ENCODE peak calls at places on chromosome 3, in nine cellular contexts. One of them, this sample, is unnamed.

GRCh38 chr3:52704611-52705437 is 767 bp downstream of the GLT8D1 start:
- DNase-seq in hepatocyte: peak; percentile 46
- DNase-seq in GM23338: peak; percentile 17
- DNase-seq in OCI-LY7: peak; percentile 31
- DNase-seq in SK-N-SH: peak; percentile 52
- DNase-seq in GM23248: peak; percentile 73
- DNase-seq in HCT116: no peak
- DNase-seq in neural progenitor cell: peak; percentile 24
- DNase-seq in MM.1S: peak; percentile 50
- DNase-seq in this sample: peak; percentile 30

GRCh38 chr3:143726727-143727126 is 121.5 kb downstream of the SLC9A9 start:
- DNase-seq in hepatocyte: no peak
- DNase-seq in OCI-LY7: no peak
- DNase-seq in MM.1S: no peak
- DNase-seq in GM23338: no peak
- DNase-seq in HCT116: no peak
- DNase-seq in SK-N-SH: no peak
- DNase-seq in neural progenitor cell: no peak
- DNase-seq in GM23248: peak; percentile 44
- DNase-seq in this sample: no peak

GRCh38 chr3:27176256-27176655 is 192.9 kb downstream of the NEK10 start:
- DNase-seq in MM.1S: no peak
- DNase-seq in SK-N-SH: no peak
- DNase-seq in HCT116: no peak
- DNase-seq in GM23338: no peak
- DNase-seq in neural progenitor cell: no peak
- DNase-seq in OCI-LY7: no peak
- DNase-seq in hepatocyte: no peak
- DNase-seq in GM23248: peak; percentile 9
- DNase-seq in this sample: no peak

GRCh38 chr3:126954141-126954845 is 28.6 kb upstream of the PLXNA1 start:
- DNase-seq in MM.1S: no peak
- DNase-seq in HCT116: no peak
- DNase-seq in GM23248: peak; percentile 35
- DNase-seq in hepatocyte: no peak
- DNase-seq in SK-N-SH: no peak
- DNase-seq in neural progenitor cell: no peak
- DNase-seq in GM23338: no peak
- DNase-seq in OCI-LY7: no peak
- DNase-seq in this sample: no peak

GRCh38 chr3:179323197-179323901 is 518 bp downstream of the ZNF639 start:
- DNase-seq in hepatocyte: peak; percentile 84
- DNase-seq in OCI-LY7: peak; percentile 79
- DNase-seq in neural progenitor cell: peak; percentile 81
- DNase-seq in GM23338: peak; percentile 81
- DNase-seq in HCT116: no peak
- DNase-seq in SK-N-SH: peak; percentile 86
- DNase-seq in GM23248: peak; percentile 91
- DNase-seq in MM.1S: peak; percentile 74
- DNase-seq in this sample: peak; percentile 54

GRCh38 chr3:186492594-186492993 is 51.6 kb downstream of the CRYGS start:
- DNase-seq in MM.1S: no peak
- DNase-seq in HCT116: no peak
- DNase-seq in SK-N-SH: no peak
- DNase-seq in neural progenitor cell: no peak
- DNase-seq in GM23248: peak; percentile 6
- DNase-seq in hepatocyte: peak; percentile 27
- DNase-seq in OCI-LY7: no peak
- DNase-seq in GM23338: no peak
- DNase-seq in this sample: no peak

GRCh38 chr3:70554170-70554569 is 241.7 kb upstream of the MDFIC2 start:
- DNase-seq in GM23248: peak; percentile 68
- DNase-seq in neural progenitor cell: no peak
- DNase-seq in GM23338: no peak
- DNase-seq in hepatocyte: peak; percentile 9
- DNase-seq in HCT116: no peak
- DNase-seq in MM.1S: no peak
- DNase-seq in SK-N-SH: no peak
- DNase-seq in OCI-LY7: no peak
- DNase-seq in this sample: no peak

GRCh38 chr3:46664971-46665762 is 28.3 kb downstream of the ALS2CL start:
- DNase-seq in GM23338: no peak
- DNase-seq in MM.1S: no peak
- DNase-seq in SK-N-SH: peak; percentile 4
- DNase-seq in GM23248: no peak
- DNase-seq in hepatocyte: no peak
- DNase-seq in HCT116: no peak
- DNase-seq in neural progenitor cell: no peak
- DNase-seq in OCI-LY7: no peak
- DNase-seq in this sample: no peak

GRCh38 chr3:149339931-149340309 is 6.5 kb upstream of the TM4SF18 start:
- DNase-seq in neural progenitor cell: no peak
- DNase-seq in GM23248: peak; percentile 97
- DNase-seq in SK-N-SH: no peak
- DNase-seq in hepatocyte: peak; percentile 83
- DNase-seq in OCI-LY7: no peak
- DNase-seq in MM.1S: no peak
- DNase-seq in GM23338: peak; percentile 66
- DNase-seq in HCT116: peak; percentile 93
- DNase-seq in this sample: peak; percentile 99

GRCh38 chr3:13425692-13426091 is 5.6 kb upstream of the NUP210 start:
- DNase-seq in HCT116: no peak
- DNase-seq in neural progenitor cell: no peak
- DNase-seq in GM23248: no peak
- DNase-seq in SK-N-SH: no peak
- DNase-seq in hepatocyte: no peak
- DNase-seq in GM23338: no peak
- DNase-seq in MM.1S: no peak
- DNase-seq in OCI-LY7: no peak
- DNase-seq in this sample: no peak
- H3K4me1 ChIP-seq in HCT116: peaks cover 6% of the 10 kb centered on the region
- H3K4me1 ChIP-seq in neural progenitor cell: peaks cover 3% of the 10 kb centered on the region
- H3K4me1 ChIP-seq in GM23248: no peaks in the 10 kb centered on the region
- H3K4me1 ChIP-seq in SK-N-SH: no peaks in the 10 kb centered on the region
- H3K4me1 ChIP-seq in hepatocyte: peaks cover 8% of the 10 kb centered on the region
- H3K4me1 ChIP-seq in GM23338: peaks cover 9% of the 10 kb centered on the region
- H3K4me1 ChIP-seq in MM.1S: peaks cover 36% of the 10 kb centered on the region
- H3K4me1 ChIP-seq in OCI-LY7: peaks cover 77% of the 10 kb centered on the region
- H3K4me1 ChIP-seq in this sample: peaks cover 6% of the 10 kb centered on the region

GRCh38 chr3:170117134-170117533 is 64.4 kb downstream of the PHC3 start:
- DNase-seq in hepatocyte: peak; percentile 4
- DNase-seq in HCT116: no peak
- DNase-seq in GM23338: peak; percentile 34
- DNase-seq in SK-N-SH: peak; percentile 6
- DNase-seq in OCI-LY7: peak; percentile 10
- DNase-seq in GM23248: peak; percentile 38
- DNase-seq in neural progenitor cell: peak; percentile 8
- DNase-seq in MM.1S: no peak
- DNase-seq in this sample: peak; percentile 26
- TF ChIP-seq EZH2phosphoT487 in hepatocyte: no peak
- TF ChIP-seq EZH2phosphoT487 in HCT116: no peak
- TF ChIP-seq EZH2phosphoT487 in GM23338: no peak
- TF ChIP-seq EZH2phosphoT487 in SK-N-SH: no peak
- TF ChIP-seq EZH2phosphoT487 in OCI-LY7: no peak
- TF ChIP-seq EZH2phosphoT487 in GM23248: no peak
- TF ChIP-seq EZH2phosphoT487 in neural progenitor cell: no peak
- TF ChIP-seq EZH2phosphoT487 in MM.1S: no peak
- TF ChIP-seq EZH2phosphoT487 in this sample: no peak

GRCh38 chr3:56921573-56922571 is 120.1 kb upstream of the ARHGEF3 start:
- DNase-seq in GM23248: peak; percentile 45
- DNase-seq in MM.1S: peak; percentile 69
- DNase-seq in SK-N-SH: no peak
- DNase-seq in HCT116: no peak
- DNase-seq in hepatocyte: peak; percentile 38
- DNase-seq in neural progenitor cell: no peak
- DNase-seq in GM23338: no peak
- DNase-seq in OCI-LY7: peak; percentile 58
- DNase-seq in this sample: no peak
- H3K4me1 ChIP-seq in GM23248: peaks cover 14% of the 10 kb centered on the region
- H3K4me1 ChIP-seq in MM.1S: peaks cover 38% of the 10 kb centered on the region
- H3K4me1 ChIP-seq in SK-N-SH: peaks cover 10% of the 10 kb centered on the region
- H3K4me1 ChIP-seq in HCT116: peaks cover 12% of the 10 kb centered on the region
- H3K4me1 ChIP-seq in hepatocyte: peaks cover 29% of the 10 kb centered on the region
- H3K4me1 ChIP-seq in neural progenitor cell: peaks cover 20% of the 10 kb centered on the region
- H3K4me1 ChIP-seq in GM23338: peaks cover 17% of the 10 kb centered on the region
- H3K4me1 ChIP-seq in OCI-LY7: peaks cover 98% of the 10 kb centered on the region
- H3K4me1 ChIP-seq in this sample: peaks cover 20% of the 10 kb centered on the region

GRCh38 chr3:111392911-111393351 is 149.1 kb upstream of the CD96 start:
- DNase-seq in neural progenitor cell: no peak
- DNase-seq in GM23338: peak; percentile 11
- DNase-seq in MM.1S: peak; percentile 76
- DNase-seq in HCT116: peak; percentile 12
- DNase-seq in hepatocyte: no peak
- DNase-seq in OCI-LY7: peak; percentile 0
- DNase-seq in GM23248: no peak
- DNase-seq in SK-N-SH: no peak
- DNase-seq in this sample: peak; percentile 55
- TF ChIP-seq EZH2phosphoT487 in neural progenitor cell: no peak
- TF ChIP-seq EZH2phosphoT487 in GM23338: no peak
- TF ChIP-seq EZH2phosphoT487 in MM.1S: no peak
- TF ChIP-seq EZH2phosphoT487 in HCT116: no peak
- TF ChIP-seq EZH2phosphoT487 in hepatocyte: no peak
- TF ChIP-seq EZH2phosphoT487 in OCI-LY7: no peak
- TF ChIP-seq EZH2phosphoT487 in GM23248: no peak
- TF ChIP-seq EZH2phosphoT487 in SK-N-SH: no peak
- TF ChIP-seq EZH2phosphoT487 in this sample: no peak

DNA sequence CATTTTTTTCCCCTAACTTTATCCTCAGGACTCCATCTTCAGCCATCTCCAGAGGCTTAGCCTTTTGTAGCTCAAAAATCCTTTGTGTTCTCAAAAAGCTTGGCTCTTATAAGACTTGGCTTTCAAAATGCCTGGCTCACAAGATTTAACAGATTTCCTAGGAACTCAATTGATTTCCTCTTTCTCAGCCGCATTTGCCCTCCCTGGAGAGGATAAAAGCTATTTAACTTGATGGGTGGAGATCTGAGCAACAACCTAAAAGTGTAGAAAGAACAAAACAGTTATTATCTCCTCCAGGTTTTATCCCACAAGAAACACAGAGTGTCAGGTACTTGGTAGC is 28.5 kb downstream of the SUCNR1 start:
- DNase-seq in hepatocyte: no peak
- DNase-seq in MM.1S: no peak
- DNase-seq in GM23338: no peak
- DNase-seq in OCI-LY7: no peak
- DNase-seq in SK-N-SH: no peak
- DNase-seq in GM23248: no peak
- DNase-seq in neural progenitor cell: peak; percentile 61
- DNase-seq in HCT116: no peak
- DNase-seq in this sample: no peak
- H3K4me1 ChIP-seq in hepatocyte: peaks cover 4% of the 10 kb centered on the region
- H3K4me1 ChIP-seq in MM.1S: peaks cover 13% of the 10 kb centered on the region
- H3K4me1 ChIP-seq in GM23338: no peaks in the 10 kb centered on the region
- H3K4me1 ChIP-seq in OCI-LY7: no peaks in the 10 kb centered on the region
- H3K4me1 ChIP-seq in SK-N-SH: peaks cover 57% of the 10 kb centered on the region
- H3K4me1 ChIP-seq in GM23248: peaks cover 29% of the 10 kb centered on the region
- H3K4me1 ChIP-seq in neural progenitor cell: peaks cover 43% of the 10 kb centered on the region
- H3K4me1 ChIP-seq in HCT116: peaks cover 2% of the 10 kb centered on the region
- H3K4me1 ChIP-seq in this sample: peaks cover 47% of the 10 kb centered on the region

DNA sequence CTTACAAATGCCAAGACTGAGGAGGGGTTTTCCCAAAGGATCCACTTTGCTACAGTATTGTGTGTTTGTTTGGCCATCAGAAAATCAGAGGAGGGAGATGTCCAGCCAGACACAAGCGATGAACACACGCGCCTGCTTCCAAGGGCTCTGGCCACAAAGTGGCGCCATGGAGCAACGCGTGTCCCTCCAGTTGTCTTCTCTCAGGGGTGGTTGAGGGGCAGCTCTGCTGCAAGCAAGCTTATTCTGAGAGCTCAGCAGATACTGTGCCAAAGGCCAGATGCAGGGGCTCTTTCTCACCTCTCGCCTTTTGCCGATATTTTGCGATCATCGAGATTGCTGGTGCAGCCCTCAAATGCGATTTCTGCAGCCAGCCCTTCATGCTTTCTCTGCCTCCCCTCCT is 88.9 kb upstream of the OSBPL11 start:
- DNase-seq in hepatocyte: peak; percentile 60
- DNase-seq in GM23248: peak; percentile 23
- DNase-seq in OCI-LY7: peak; percentile 4
- DNase-seq in MM.1S: no peak
- DNase-seq in neural progenitor cell: peak; percentile 73
- DNase-seq in GM23338: peak; percentile 82
- DNase-seq in HCT116: peak; percentile 18
- DNase-seq in SK-N-SH: peak; percentile 33
- DNase-seq in this sample: peak; percentile 9
- TF ChIP-seq EZH2phosphoT487 in hepatocyte: no peak
- TF ChIP-seq EZH2phosphoT487 in GM23248: no peak
- TF ChIP-seq EZH2phosphoT487 in OCI-LY7: no peak
- TF ChIP-seq EZH2phosphoT487 in MM.1S: no peak
- TF ChIP-seq EZH2phosphoT487 in neural progenitor cell: no peak
- TF ChIP-seq EZH2phosphoT487 in GM23338: no peak
- TF ChIP-seq EZH2phosphoT487 in HCT116: no peak
- TF ChIP-seq EZH2phosphoT487 in SK-N-SH: no peak
- TF ChIP-seq EZH2phosphoT487 in this sample: no peak

DNA sequence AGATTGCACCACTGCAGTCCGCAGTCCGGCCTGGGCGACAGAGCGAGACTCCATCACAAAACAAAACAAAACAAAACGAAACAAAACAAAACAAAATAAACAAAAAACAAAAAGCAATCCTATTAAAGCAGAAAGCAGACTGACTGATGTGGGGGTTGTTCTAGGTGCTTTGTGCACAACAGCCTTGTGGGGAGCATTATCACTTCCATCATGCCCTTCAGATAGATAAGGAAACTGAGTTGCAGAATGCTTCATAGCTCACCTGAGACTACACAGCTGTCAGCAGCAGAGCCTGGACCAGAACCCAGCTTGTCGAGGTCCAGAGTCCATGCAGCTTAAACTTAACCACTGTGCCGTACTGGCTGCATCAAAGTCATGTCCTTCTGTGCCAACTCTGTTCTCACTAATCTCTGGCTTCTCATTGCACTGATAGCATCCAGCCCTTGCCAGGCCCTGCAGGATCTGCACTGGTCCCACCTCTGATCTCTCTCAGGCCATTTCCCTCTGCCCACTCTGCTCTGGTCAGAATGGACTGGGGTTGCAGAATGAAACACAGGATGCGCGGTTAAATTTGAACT is 47.6 kb upstream of the MRPS22 start:
- DNase-seq in GM23338: no peak
- DNase-seq in SK-N-SH: no peak
- DNase-seq in HCT116: no peak
- DNase-seq in hepatocyte: no peak
- DNase-seq in neural progenitor cell: no peak
- DNase-seq in MM.1S: no peak
- DNase-seq in OCI-LY7: no peak
- DNase-seq in GM23248: no peak
- DNase-seq in this sample: no peak
- H3K4me1 ChIP-seq in GM23338: peaks cover 5% of the 10 kb centered on the region
- H3K4me1 ChIP-seq in SK-N-SH: peaks cover 13% of the 10 kb centered on the region
- H3K4me1 ChIP-seq in HCT116: peaks cover 88% of the 10 kb centered on the region
- H3K4me1 ChIP-seq in hepatocyte: peaks cover 20% of the 10 kb centered on the region
- H3K4me1 ChIP-seq in neural progenitor cell: no peaks in the 10 kb centered on the region
- H3K4me1 ChIP-seq in MM.1S: no peaks in the 10 kb centered on the region
- H3K4me1 ChIP-seq in OCI-LY7: no peaks in the 10 kb centered on the region
- H3K4me1 ChIP-seq in GM23248: peaks cover 46% of the 10 kb centered on the region
- H3K4me1 ChIP-seq in this sample: peaks cover 33% of the 10 kb centered on the region

GRCh38 chr3:99808163-99808794 is 9.4 kb upstream of the CMSS1 start:
- DNase-seq in HCT116: peak; percentile 68
- DNase-seq in GM23338: peak; percentile 86
- DNase-seq in hepatocyte: peak; percentile 72
- DNase-seq in OCI-LY7: peak; percentile 52
- DNase-seq in GM23248: peak; percentile 80
- DNase-seq in SK-N-SH: peak; percentile 53
- DNase-seq in MM.1S: peak; percentile 46
- DNase-seq in neural progenitor cell: peak; percentile 73
- DNase-seq in this sample: peak; percentile 78
- TF ChIP-seq EZH2phosphoT487 in HCT116: no peak
- TF ChIP-seq EZH2phosphoT487 in GM23338: no peak
- TF ChIP-seq EZH2phosphoT487 in hepatocyte: no peak
- TF ChIP-seq EZH2phosphoT487 in OCI-LY7: no peak
- TF ChIP-seq EZH2phosphoT487 in GM23248: no peak
- TF ChIP-seq EZH2phosphoT487 in SK-N-SH: no peak
- TF ChIP-seq EZH2phosphoT487 in MM.1S: no peak
- TF ChIP-seq EZH2phosphoT487 in neural progenitor cell: no peak
- TF ChIP-seq EZH2phosphoT487 in this sample: no peak

This sample was measured in PC-3.